ENCODE peak calls at places on chromosome 9, in six cellular contexts. One of them, this sample, is unnamed.

GRCh38 chr9:100669968-100670367 is 92.1 kb downstream of the CAVIN4 start:
- DNase-seq in IMR-90: no peak
- DNase-seq in neuronal stem cell: no peak
- DNase-seq in mesenchymal stem cell: no peak
- DNase-seq in H9: no peak
- DNase-seq in H1: no peak
- DNase-seq in this sample: no peak

GRCh38 chr9:125996671-125997509 is 249.7 kb downstream of the PBX3 start:
- DNase-seq in IMR-90: no peak
- DNase-seq in neuronal stem cell: no peak
- DNase-seq in mesenchymal stem cell: no peak
- DNase-seq in H9: no peak
- DNase-seq in H1: no peak
- DNase-seq in this sample: no peak

GRCh38 chr9:100595391-100596199 is 17.7 kb downstream of the CAVIN4 start:
- DNase-seq in IMR-90: peak
- DNase-seq in neuronal stem cell: peak
- DNase-seq in mesenchymal stem cell: peak
- DNase-seq in H9: no peak
- DNase-seq in H1: no peak
- DNase-seq in this sample: peak

GRCh38 chr9:36898621-36899020 is 135.4 kb downstream of the PAX5 start:
- DNase-seq in IMR-90: no peak
- DNase-seq in neuronal stem cell: no peak
- DNase-seq in mesenchymal stem cell: no peak
- DNase-seq in H9: peak
- DNase-seq in H1: peak
- DNase-seq in this sample: no peak

GRCh38 chr9:134681061-134681661 is 39.6 kb downstream of the COL5A1 start:
- DNase-seq in IMR-90: peak
- DNase-seq in neuronal stem cell: no peak
- DNase-seq in mesenchymal stem cell: peak
- DNase-seq in H9: no peak
- DNase-seq in H1: no peak
- DNase-seq in this sample: no peak

GRCh38 chr9:137320555-137321384 is 18.7 kb upstream of the NRARP start:
- DNase-seq in IMR-90: no peak
- DNase-seq in neuronal stem cell: no peak
- DNase-seq in mesenchymal stem cell: no peak
- DNase-seq in H9: peak
- DNase-seq in H1: peak
- DNase-seq in this sample: no peak

GRCh38 chr9:127943746-127944145 is 6.1 kb upstream of the DPM2 start:
- DNase-seq in IMR-90: peak
- DNase-seq in neuronal stem cell: peak
- DNase-seq in mesenchymal stem cell: peak
- DNase-seq in H9: peak
- DNase-seq in H1: peak
- DNase-seq in this sample: peak

GRCh38 chr9:134040176-134040565 is 14.9 kb downstream of the BRD3OS start:
- DNase-seq in IMR-90: no peak
- DNase-seq in neuronal stem cell: no peak
- DNase-seq in mesenchymal stem cell: no peak
- DNase-seq in H9: no peak
- DNase-seq in H1: no peak
- DNase-seq in this sample: no peak

GRCh38 chr9:91951944-91952520 is 2.0 kb upstream of the ROR2 start:
- DNase-seq in IMR-90: peak
- DNase-seq in neuronal stem cell: no peak
- DNase-seq in mesenchymal stem cell: peak
- DNase-seq in H9: no peak
- DNase-seq in H1: peak
- DNase-seq in this sample: no peak

GRCh38 chr9:94861589-94862241 is 135.2 kb downstream of the AOPEP start:
- DNase-seq in IMR-90: peak
- DNase-seq in neuronal stem cell: no peak
- DNase-seq in mesenchymal stem cell: peak
- DNase-seq in H9: no peak
- DNase-seq in H1: peak
- DNase-seq in this sample: no peak

GRCh38 chr9:108474356-108474755 is 381.4 kb downstream of the ACTL7B start:
- DNase-seq in IMR-90: no peak
- DNase-seq in neuronal stem cell: no peak
- DNase-seq in mesenchymal stem cell: peak
- DNase-seq in H9: no peak
- DNase-seq in H1: no peak
- DNase-seq in this sample: no peak

GRCh38 chr9:14752871-14753270 is 30.3 kb upstream of the CER1 start:
- DNase-seq in IMR-90: no peak
- DNase-seq in neuronal stem cell: no peak
- DNase-seq in mesenchymal stem cell: no peak
- DNase-seq in H9: no peak
- DNase-seq in H1: no peak
- DNase-seq in this sample: no peak

GRCh38 chr9:16001856-16002255 is 449.0 kb downstream of the CCDC171 start:
- DNase-seq in IMR-90: peak
- DNase-seq in neuronal stem cell: no peak
- DNase-seq in mesenchymal stem cell: no peak
- DNase-seq in H9: no peak
- DNase-seq in H1: no peak
- DNase-seq in this sample: no peak

GRCh38 chr9:15999422-16000339 is 446.8 kb downstream of the CCDC171 start:
- DNase-seq in IMR-90: peak
- DNase-seq in neuronal stem cell: no peak
- DNase-seq in mesenchymal stem cell: peak
- DNase-seq in H9: no peak
- DNase-seq in H1: no peak
- DNase-seq in this sample: peak

GRCh38 chr9:16003785-16004184 is 450.9 kb downstream of the CCDC171 start:
- DNase-seq in IMR-90: no peak
- DNase-seq in neuronal stem cell: no peak
- DNase-seq in mesenchymal stem cell: no peak
- DNase-seq in H9: no peak
- DNase-seq in H1: no peak
- DNase-seq in this sample: no peak

GRCh38 chr9:16002816-16003215 is 450.0 kb downstream of the CCDC171 start:
- DNase-seq in IMR-90: peak
- DNase-seq in neuronal stem cell: no peak
- DNase-seq in mesenchymal stem cell: peak
- DNase-seq in H9: no peak
- DNase-seq in H1: no peak
- DNase-seq in this sample: no peak

GRCh38 chr9:16000826-16001225 is 448.0 kb downstream of the CCDC171 start:
- DNase-seq in IMR-90: peak
- DNase-seq in neuronal stem cell: no peak
- DNase-seq in mesenchymal stem cell: peak
- DNase-seq in H9: no peak
- DNase-seq in H1: no peak
- DNase-seq in this sample: no peak
- H2AFZ ChIP-seq in IMR-90: no peak
- H2AFZ ChIP-seq in neuronal stem cell: no peak
- H2AFZ ChIP-seq in mesenchymal stem cell: no peak
- H2AFZ ChIP-seq in H9: no peak
- H2AFZ ChIP-seq in H1: no peak
- H2AFZ ChIP-seq in this sample: no peak

GRCh38 chr9:81687521-81688261 is 1.7 kb downstream of the TLE1 start:
- DNase-seq in IMR-90: no peak
- DNase-seq in neuronal stem cell: peak
- DNase-seq in mesenchymal stem cell: peak
- DNase-seq in H9: peak
- DNase-seq in H1: peak
- DNase-seq in this sample: peak

GRCh38 chr9:81693639-81694378 is 4.5 kb upstream of the TLE1 start:
- DNase-seq in IMR-90: no peak
- DNase-seq in neuronal stem cell: no peak
- DNase-seq in mesenchymal stem cell: peak
- DNase-seq in H9: no peak
- DNase-seq in H1: no peak
- DNase-seq in this sample: no peak

GRCh38 chr9:81689343-81690175 is at the start of gene TLE1:
- DNase-seq in IMR-90: peak
- DNase-seq in neuronal stem cell: peak
- DNase-seq in mesenchymal stem cell: peak
- DNase-seq in H9: peak
- DNase-seq in H1: peak
- DNase-seq in this sample: peak

GRCh38 chr9:81686614-81687520 is 2.5 kb downstream of the TLE1 start:
- DNase-seq in IMR-90: peak
- DNase-seq in neuronal stem cell: peak
- DNase-seq in mesenchymal stem cell: peak
- DNase-seq in H9: peak
- DNase-seq in H1: peak
- DNase-seq in this sample: peak

GRCh38 chr9:81690251-81690851 is 1.0 kb upstream of the TLE1 start:
- DNase-seq in IMR-90: peak
- DNase-seq in neuronal stem cell: no peak
- DNase-seq in mesenchymal stem cell: no peak
- DNase-seq in H9: peak
- DNase-seq in H1: no peak
- DNase-seq in this sample: peak
- H2BK120ac ChIP-seq in IMR-90: peak
- H2BK120ac ChIP-seq in neuronal stem cell: no peak
- H2BK120ac ChIP-seq in mesenchymal stem cell: no peak
- H2BK120ac ChIP-seq in H9: no peak
- H2BK120ac ChIP-seq in H1: no peak
- H2BK120ac ChIP-seq in this sample: peak

DNA sequence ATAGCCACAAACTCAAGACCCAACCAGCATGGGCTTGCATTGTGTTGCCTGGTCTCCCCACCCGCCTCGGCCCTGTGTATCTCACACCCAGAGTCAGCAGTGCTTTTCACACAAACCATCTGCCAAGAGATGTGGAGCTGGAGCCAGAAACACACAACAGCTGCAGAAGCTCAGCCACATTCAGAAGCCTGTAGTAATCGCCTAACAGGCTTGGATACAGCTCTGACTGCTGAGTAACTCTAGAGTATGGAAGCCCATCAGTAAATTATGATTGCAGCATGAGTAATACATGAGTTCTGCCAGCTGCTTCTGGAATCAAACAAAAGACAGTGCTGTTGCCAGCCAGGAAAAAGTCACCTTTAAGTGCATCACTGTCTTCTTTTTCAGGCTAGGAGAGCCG is 16.0 kb downstream of the TEK start:
- DNase-seq in IMR-90: peak
- DNase-seq in neuronal stem cell: no peak
- DNase-seq in mesenchymal stem cell: peak
- DNase-seq in H9: no peak
- DNase-seq in H1: no peak
- DNase-seq in this sample: no peak
- H2AFZ ChIP-seq in IMR-90: peak
- H2AFZ ChIP-seq in neuronal stem cell: no peak
- H2AFZ ChIP-seq in mesenchymal stem cell: no peak
- H2AFZ ChIP-seq in H9: no peak
- H2AFZ ChIP-seq in H1: no peak
- H2AFZ ChIP-seq in this sample: no peak

DNA sequence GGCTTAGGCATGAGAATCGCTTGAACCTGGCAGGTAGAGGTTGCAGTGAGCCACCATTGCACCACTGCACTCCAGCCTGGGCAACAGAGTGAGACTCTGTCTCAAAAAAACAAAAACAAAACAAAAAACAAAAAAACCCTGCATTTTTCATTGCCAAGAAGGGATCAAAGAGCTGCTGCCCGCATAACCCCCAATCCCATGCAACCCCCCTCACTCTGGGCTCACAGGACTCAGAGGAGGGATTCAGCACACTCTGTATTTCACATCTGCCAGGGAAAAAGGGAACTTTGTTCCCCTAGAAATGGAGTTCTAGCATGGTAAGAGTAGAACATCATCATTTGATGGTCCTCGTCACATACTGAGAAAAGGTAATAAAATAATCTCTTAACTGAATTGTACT is 153.9 kb upstream of the GNA14 start:
- DNase-seq in IMR-90: no peak
- DNase-seq in neuronal stem cell: no peak
- DNase-seq in mesenchymal stem cell: no peak
- DNase-seq in H9: no peak
- DNase-seq in H1: no peak
- DNase-seq in this sample: no peak
- H2BK120ac ChIP-seq in IMR-90: no peak
- H2BK120ac ChIP-seq in neuronal stem cell: no peak
- H2BK120ac ChIP-seq in mesenchymal stem cell: no peak
- H2BK120ac ChIP-seq in H9: no peak
- H2BK120ac ChIP-seq in H1: no peak
- H2BK120ac ChIP-seq in this sample: no peak

DNA sequence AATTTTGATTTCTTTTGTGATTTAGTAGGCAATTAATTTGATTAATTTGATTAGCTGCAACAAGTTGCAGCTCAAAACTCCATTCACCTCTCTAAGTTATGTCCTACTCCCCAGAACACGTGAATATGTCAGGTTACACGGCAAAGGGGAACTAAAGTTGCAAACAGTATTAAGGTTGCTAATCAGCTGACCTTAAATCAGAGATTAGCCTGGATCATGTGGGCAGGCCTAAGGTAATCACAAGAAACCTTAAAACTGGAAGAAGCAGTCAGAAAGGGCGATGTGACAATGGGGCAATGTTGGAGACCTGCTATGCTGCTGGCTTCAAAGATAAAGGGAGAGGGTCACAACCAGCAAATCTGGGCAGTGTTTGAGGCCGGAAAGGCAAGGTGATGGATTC is 47.3 kb upstream of the ANXA1 start:
- DNase-seq in IMR-90: no peak
- DNase-seq in neuronal stem cell: no peak
- DNase-seq in mesenchymal stem cell: no peak
- DNase-seq in H9: no peak
- DNase-seq in H1: no peak
- DNase-seq in this sample: no peak
- H2AFZ ChIP-seq in IMR-90: no peak
- H2AFZ ChIP-seq in neuronal stem cell: peak
- H2AFZ ChIP-seq in mesenchymal stem cell: no peak
- H2AFZ ChIP-seq in H9: peak
- H2AFZ ChIP-seq in H1: peak
- H2AFZ ChIP-seq in this sample: peak

This sample was measured in trophoblast cell.